ENCODE peak calls at places on chromosomes 3 and 15, in nine cellular contexts. K is activated T-cell treated with anti-CD3 and anti-CD28 coated beads for 1 hour; I is activated T-helper 1 cell treated with anti-CD3 and anti-CD28 coated beads, Interleukin-2, amount 50 U/mL, for 16 hours; D is stromal cell of bone marrow; M is stimulated activated CD8-positive, alpha-beta memory T cell treated with anti-CD3 and anti-CD28 coated beads, Interleukin-4, amount 100 ng/mL, for 24 hours; J is AG08395; X is fibroblast of the conjunctiva; C is M059J; R is HS-27A. A is an unnamed sample.

GRCh38 chr15:81514769-81515168 is 140.8 kb upstream of the TMC3 start:
- DNase-seq in K (no peak), I (no peak), D (no peak), M (no peak), J (no peak), X (no peak), C (no peak), R (no peak), A (no peak)

GRCh38 chr3:104911376-104911775 is 455.3 kb upstream of the ALCAM start:
- DNase-seq in K (no peak), I (no peak), D (no peak), M (no peak), J (no peak), X (no peak), C (no peak), R (no peak), A (no peak)

GRCh38 chr15:89502867-89503595 is 6.6 kb upstream of the RHCG start:
- DNase-seq in K (no peak), I (no peak), D (no peak), M (no peak), J (no peak), X (no peak), C (no peak), R (no peak), A (no peak)

GRCh38 chr15:47820047-47820779 is 102.9 kb downstream of the SEMA6D start:
- DNase-seq in K (no peak), I (no peak), D (no peak), M (no peak), J (peak; percentile 27), X (no peak), C (peak; percentile 9), R (no peak), A (no peak)

GRCh38 chr15:52329980-52330379 is 34.4 kb upstream of the MYO5C start:
- DNase-seq in K (no peak), I (no peak), D (no peak), M (no peak), J (no peak), X (no peak), C (no peak), R (no peak), A (no peak)

GRCh38 chr3:149604125-149604851 is 53.5 kb downstream of the WWTR1 start:
- DNase-seq in K (no peak), I (no peak), D (no peak), M (no peak), J (no peak), X (no peak), C (no peak), R (no peak), A (no peak)

GRCh38 chr3:111246967-111247760 is 175.5 kb downstream of the NECTIN3 start:
- DNase-seq in K (no peak), I (no peak), D (peak; percentile 79), M (no peak), J (peak; percentile 63), X (peak; percentile 21), C (peak; percentile 92), R (peak; percentile 22), A (no peak)

GRCh38 chr15:69482686-69483256 is 30.2 kb downstream of the RPLP1 start:
- DNase-seq in K (no peak), I (no peak), D (no peak), M (no peak), J (no peak), X (no peak), C (no peak), R (no peak), A (no peak)

GRCh38 chr3:178382388-178383061 is 153.7 kb upstream of the KCNMB2 start:
- DNase-seq in K (no peak), I (no peak), D (peak; percentile 67), M (no peak), J (peak; percentile 67), X (peak; percentile 88), C (peak; percentile 96), R (peak; percentile 83), A (no peak)

GRCh38 chr15:37362414-37362813 is 262.1 kb upstream of the MEIS2 start:
- DNase-seq in K (no peak), I (no peak), D (no peak), M (no peak), J (no peak), X (no peak), C (no peak), R (no peak), A (no peak)

GRCh38 chr3:89740881-89741177 is 633.4 kb downstream of the EPHA3 start:
- DNase-seq in K (no peak), I (no peak), D (peak; percentile 9), M (no peak), J (no peak), X (peak; percentile 24), C (no peak), R (no peak), A (no peak)

GRCh38 chr3:159763466-159764210 is 225.0 kb upstream of the IL12A start:
- DNase-seq in K (no peak), I (no peak), D (peak; percentile 60), M (no peak), J (peak; percentile 79), X (no peak), C (peak; percentile 87), R (no peak), A (no peak)

GRCh38 chr15:31306426-31307269 is 20.0 kb upstream of the KLF13 start:
- DNase-seq in K (no peak), I (no peak), D (no peak), M (no peak), J (no peak), X (no peak), C (peak; percentile 21), R (no peak), A (no peak)

GRCh38 chr15:44584162-44584749 is 47.3 kb downstream of the EIF3J start:
- DNase-seq in K (peak; percentile 37), I (peak; percentile 17), D (peak; percentile 6), M (peak; percentile 37), J (peak; percentile 37), X (peak; percentile 9), C (peak; percentile 54), R (no peak), A (peak; percentile 34)

GRCh38 chr3:141147657-141148056 is 84.0 kb upstream of the PXYLP1 start:
- DNase-seq in K (no peak), I (no peak), D (no peak), M (no peak), J (no peak), X (no peak), C (peak; percentile 64), R (no peak), A (no peak)

GRCh38 chr3:148723591-148723990 is 25.9 kb downstream of the AGTR1 start:
- DNase-seq in K (no peak), I (no peak), D (peak; percentile 67), M (no peak), J (peak; percentile 83), X (no peak), C (peak; percentile 55), R (peak; percentile 8), A (no peak)

GRCh38 chr3:49805884-49806701 is 3.0 kb downstream of the INKA1 start:
- DNase-seq in K (no peak), I (no peak), D (no peak), M (no peak), J (no peak), X (no peak), C (no peak), R (no peak), A (no peak)

GRCh38 chr3:67648701-67649100 is 5.7 kb downstream of the SUCLG2 start:
- DNase-seq in K (no peak), I (no peak), D (no peak), M (no peak), J (no peak), X (no peak), C (no peak), R (no peak), A (no peak)

GRCh38 chr3:187490366-187490765 is 122.2 kb downstream of the RTP4 start:
- DNase-seq in K (no peak), I (no peak), D (no peak), M (no peak), J (no peak), X (no peak), C (peak; percentile 43), R (no peak), A (no peak)

GRCh38 chr3:138049157-138049919 is 39.4 kb downstream of the CLDN18 start:
- DNase-seq in K (no peak), I (no peak), D (peak; percentile 21), M (no peak), J (peak; percentile 28), X (no peak), C (peak; percentile 35), R (no peak), A (no peak)

GRCh38 chr3:120418866-120419490 is 31.8 kb downstream of the FSTL1 start:
- DNase-seq in K (no peak), I (no peak), D (no peak), M (no peak), J (no peak), X (peak; percentile 43), C (peak; percentile 65), R (no peak), A (no peak)

GRCh38 chr3:18189651-18190050 is 235.5 kb downstream of the SATB1 start:
- DNase-seq in K (no peak), I (no peak), D (peak; percentile 33), M (no peak), J (peak; percentile 81), X (peak; percentile 33), C (peak; percentile 48), R (no peak), A (no peak)

GRCh38 chr15:61621146-61621545 is 392.0 kb upstream of the RORA start:
- DNase-seq in K (no peak), I (no peak), D (peak; percentile 1), M (no peak), J (peak; percentile 24), X (no peak), C (peak; percentile 4), R (no peak), A (no peak)

GRCh38 chr3:159964166-159964973 is 24.3 kb upstream of the IL12A start:
- DNase-seq in K (no peak), I (no peak), D (peak; percentile 32), M (no peak), J (peak; percentile 77), X (peak; percentile 31), C (peak; percentile 82), R (peak; percentile 73), A (no peak)

GRCh38 chr15:70250208-70251201 is 152.8 kb upstream of the TLE3 start:
- DNase-seq in K (no peak), I (no peak), D (no peak), M (no peak), J (no peak), X (no peak), C (no peak), R (no peak), A (no peak)

GRCh38 chr15:62972814-62973213 is 69.7 kb upstream of the TPM1 start:
- DNase-seq in K (no peak), I (no peak), D (no peak), M (no peak), J (no peak), X (no peak), C (peak; percentile 83), R (no peak), A (no peak)

GRCh38 chr15:82904574-82904973 is 47.9 kb downstream of the HOMER2 start:
- DNase-seq in K (no peak), I (no peak), D (no peak), M (no peak), J (no peak), X (no peak), C (no peak), R (no peak), A (no peak)

GRCh38 chr3:63973406-63973805 is 49.9 kb downstream of the PSMD6 start:
- DNase-seq in K (no peak), I (no peak), D (no peak), M (no peak), J (no peak), X (no peak), C (no peak), R (no peak), A (no peak)

GRCh38 chr15:81155375-81156218 is 21.5 kb downstream of the CFAP161 start:
- DNase-seq in K (no peak), I (no peak), D (peak; percentile 52), M (no peak), J (peak; percentile 68), X (peak; percentile 75), C (peak; percentile 32), R (no peak), A (no peak)

GRCh38 chr3:123449092-123449985 is 449 bp upstream of the ADCY5 start:
- DNase-seq in K (no peak), I (no peak), D (no peak), M (no peak), J (peak; percentile 38), X (no peak), C (peak; percentile 18), R (no peak), A (no peak)

GRCh38 chr15:56356616-56357015 is 8.6 kb upstream of the TEX9 start:
- DNase-seq in K (no peak), I (no peak), D (peak; percentile 39), M (no peak), J (peak; percentile 40), X (no peak), C (peak; percentile 78), R (no peak), A (no peak)